ENCODE peak calls at places on chromosomes 12 and 14, in four cellular contexts. One of them, this sample, is unnamed.

GRCh38 chr12:11765421-11765816 is 115.9 kb downstream of the ETV6 start:
- DNase-seq in heart left ventricle: no peak
- DNase-seq in GM06990: no peak
- DNase-seq in fibroblast of lung: peak; percentile 19
- DNase-seq in this sample: no peak

GRCh38 chr14:104544362-104544761 is 35.2 kb upstream of the C14orf180 start:
- DNase-seq in heart left ventricle: peak; percentile 5
- DNase-seq in GM06990: no peak
- DNase-seq in fibroblast of lung: no peak
- DNase-seq in this sample: no peak

GRCh38 chr14:52025310-52025709 is 36.0 kb downstream of the RTRAF start:
- DNase-seq in heart left ventricle: no peak
- DNase-seq in GM06990: no peak
- DNase-seq in fibroblast of lung: peak; percentile 95
- DNase-seq in this sample: no peak

GRCh38 chr14:34372766-34373165 is 89.3 kb downstream of the SPTSSA start:
- DNase-seq in heart left ventricle: no peak
- DNase-seq in GM06990: no peak
- DNase-seq in fibroblast of lung: no peak
- DNase-seq in this sample: no peak

GRCh38 chr14:89416002-89416995 is 734 bp downstream of the FOXN3 start:
- DNase-seq in heart left ventricle: peak; percentile 98
- DNase-seq in GM06990: peak; percentile 100
- DNase-seq in fibroblast of lung: peak; percentile 98
- DNase-seq in this sample: peak; percentile 96

GRCh38 chr12:110254971-110255540 is 26.0 kb upstream of the ATP2A2 start:
- DNase-seq in heart left ventricle: no peak
- DNase-seq in GM06990: no peak
- DNase-seq in fibroblast of lung: no peak
- DNase-seq in this sample: no peak

GRCh38 chr12:88113871-88114270 is 28.0 kb downstream of the CEP290 start:
- DNase-seq in heart left ventricle: no peak
- DNase-seq in GM06990: no peak
- DNase-seq in fibroblast of lung: peak; percentile 31
- DNase-seq in this sample: no peak

GRCh38 chr12:129615001-129615400 is 288.8 kb downstream of the TMEM132D start:
- DNase-seq in heart left ventricle: no peak
- DNase-seq in GM06990: no peak
- DNase-seq in fibroblast of lung: no peak
- DNase-seq in this sample: no peak

GRCh38 chr12:40903040-40903439 is 210.8 kb downstream of the CNTN1 start:
- DNase-seq in heart left ventricle: no peak
- DNase-seq in GM06990: no peak
- DNase-seq in fibroblast of lung: no peak
- DNase-seq in this sample: no peak

GRCh38 chr12:29762637-29763300 is 21.0 kb downstream of the TMTC1 start:
- DNase-seq in heart left ventricle: peak; percentile 72
- DNase-seq in GM06990: no peak
- DNase-seq in fibroblast of lung: peak; percentile 70
- DNase-seq in this sample: no peak

GRCh38 chr14:26605602-26606001 is 7.8 kb upstream of the NOVA1 start:
- DNase-seq in heart left ventricle: no peak
- DNase-seq in GM06990: no peak
- DNase-seq in fibroblast of lung: no peak
- DNase-seq in this sample: no peak

GRCh38 chr14:37599527-37600368 is 4.3 kb downstream of the TTC6 start:
- DNase-seq in heart left ventricle: no peak
- DNase-seq in GM06990: no peak
- DNase-seq in fibroblast of lung: no peak
- DNase-seq in this sample: no peak

GRCh38 chr12:101256271-101256670 is 23.6 kb upstream of the UTP20 start:
- DNase-seq in heart left ventricle: no peak
- DNase-seq in GM06990: no peak
- DNase-seq in fibroblast of lung: no peak
- DNase-seq in this sample: no peak

GRCh38 chr12:121038861-121039654 is at the start of gene OASL:
- DNase-seq in heart left ventricle: peak; percentile 32
- DNase-seq in GM06990: peak; percentile 71
- DNase-seq in fibroblast of lung: peak; percentile 80
- DNase-seq in this sample: no peak

GRCh38 chr14:79861111-79861510 is 350.2 kb downstream of the DIO2 start:
- DNase-seq in heart left ventricle: no peak
- DNase-seq in GM06990: no peak
- DNase-seq in fibroblast of lung: no peak
- DNase-seq in this sample: no peak

GRCh38 chr14:31027847-31028246 is 1.7 kb upstream of the STRN3 start:
- DNase-seq in heart left ventricle: no peak
- DNase-seq in GM06990: no peak
- DNase-seq in fibroblast of lung: no peak
- DNase-seq in this sample: no peak

GRCh38 chr14:96847451-96847850 is 50.3 kb downstream of the VRK1 start:
- DNase-seq in heart left ventricle: no peak
- DNase-seq in GM06990: no peak
- DNase-seq in fibroblast of lung: no peak
- DNase-seq in this sample: no peak

GRCh38 chr12:124995200-124995961 is 1.9 kb downstream of the BRI3BP start:
- DNase-seq in heart left ventricle: no peak
- DNase-seq in GM06990: peak; percentile 41
- DNase-seq in fibroblast of lung: no peak
- DNase-seq in this sample: peak; percentile 83

GRCh38 chr12:57086951-57087688 is 1.8 kb upstream of the NAB2 start:
- DNase-seq in heart left ventricle: peak; percentile 94
- DNase-seq in GM06990: peak; percentile 91
- DNase-seq in fibroblast of lung: peak; percentile 89
- DNase-seq in this sample: peak; percentile 70

GRCh38 chr12:12947902-12948301 is 4.1 kb downstream of the GPRC5D start:
- DNase-seq in heart left ventricle: no peak
- DNase-seq in GM06990: no peak
- DNase-seq in fibroblast of lung: no peak
- DNase-seq in this sample: no peak

GRCh38 chr12:121364657-121365265 is 12.6 kb upstream of the ANAPC5 start:
- DNase-seq in heart left ventricle: no peak
- DNase-seq in GM06990: no peak
- DNase-seq in fibroblast of lung: no peak
- DNase-seq in this sample: no peak

GRCh38 chr14:104436047-104436531 is 143.5 kb upstream of the C14orf180 start:
- DNase-seq in heart left ventricle: peak; percentile 80
- DNase-seq in GM06990: no peak
- DNase-seq in fibroblast of lung: peak; percentile 37
- DNase-seq in this sample: no peak

GRCh38 chr12:132510111-132510724 is 20.3 kb downstream of the FBRSL1 start:
- DNase-seq in heart left ventricle: peak; percentile 62
- DNase-seq in GM06990: no peak
- DNase-seq in fibroblast of lung: no peak
- DNase-seq in this sample: no peak

GRCh38 chr14:82067221-82067620 is 533.6 kb upstream of the SEL1L start:
- DNase-seq in heart left ventricle: no peak
- DNase-seq in GM06990: no peak
- DNase-seq in fibroblast of lung: no peak
- DNase-seq in this sample: no peak

GRCh38 chr14:61077946-61078738 is 97.1 kb downstream of the SLC38A6 start:
- DNase-seq in heart left ventricle: no peak
- DNase-seq in GM06990: no peak
- DNase-seq in fibroblast of lung: no peak
- DNase-seq in this sample: no peak

GRCh38 chr12:97386133-97386581 is 76.4 kb upstream of the RMST start:
- DNase-seq in heart left ventricle: no peak
- DNase-seq in GM06990: no peak
- DNase-seq in fibroblast of lung: no peak
- DNase-seq in this sample: no peak

GRCh38 chr14:24274101-24274543 is 2.7 kb upstream of the RABGGTA start:
- DNase-seq in heart left ventricle: no peak
- DNase-seq in GM06990: peak; percentile 73
- DNase-seq in fibroblast of lung: no peak
- DNase-seq in this sample: peak; percentile 59

GRCh38 chr12:130768120-130768519 is 52.0 kb upstream of the RIMBP2 start:
- DNase-seq in heart left ventricle: no peak
- DNase-seq in GM06990: no peak
- DNase-seq in fibroblast of lung: no peak
- DNase-seq in this sample: no peak

GRCh38 chr14:63300854-63301253 is 17.9 kb downstream of the GPHB5 start:
- DNase-seq in heart left ventricle: no peak
- DNase-seq in GM06990: no peak
- DNase-seq in fibroblast of lung: no peak
- DNase-seq in this sample: no peak

GRCh38 chr14:80906946-80907345 is 34.6 kb downstream of the CEP128 start:
- DNase-seq in heart left ventricle: no peak
- DNase-seq in GM06990: no peak
- DNase-seq in fibroblast of lung: no peak
- DNase-seq in this sample: no peak

GRCh38 chr12:121484967-121485366 is 85.0 kb downstream of the RNF34 start:
- DNase-seq in heart left ventricle: no peak
- DNase-seq in GM06990: no peak
- DNase-seq in fibroblast of lung: no peak
- DNase-seq in this sample: no peak

GRCh38 chr12:13116259-13116658 is 12.8 kb upstream of the GSG1 start:
- DNase-seq in heart left ventricle: no peak
- DNase-seq in GM06990: no peak
- DNase-seq in fibroblast of lung: no peak
- DNase-seq in this sample: no peak

GRCh38 chr14:104735830-104736642 is 12.0 kb downstream of the ADSS1 start:
- DNase-seq in heart left ventricle: peak; percentile 96
- DNase-seq in GM06990: no peak
- DNase-seq in fibroblast of lung: peak; percentile 85
- DNase-seq in this sample: no peak

GRCh38 chr14:51828017-51828797 is 32.2 kb upstream of the GNG2 start:
- DNase-seq in heart left ventricle: peak; percentile 33
- DNase-seq in GM06990: peak; percentile 52
- DNase-seq in fibroblast of lung: peak; percentile 19
- DNase-seq in this sample: peak; percentile 31

GRCh38 chr14:70567791-70568190 is 32.7 kb downstream of the MED6 start:
- DNase-seq in heart left ventricle: no peak
- DNase-seq in GM06990: peak; percentile 30
- DNase-seq in fibroblast of lung: peak; percentile 28
- DNase-seq in this sample: peak; percentile 52

GRCh38 chr14:70563417-70563816 is 28.6 kb upstream of the ADAM20 start:
- DNase-seq in heart left ventricle: no peak
- DNase-seq in GM06990: no peak
- DNase-seq in fibroblast of lung: no peak
- DNase-seq in this sample: no peak

DNA sequence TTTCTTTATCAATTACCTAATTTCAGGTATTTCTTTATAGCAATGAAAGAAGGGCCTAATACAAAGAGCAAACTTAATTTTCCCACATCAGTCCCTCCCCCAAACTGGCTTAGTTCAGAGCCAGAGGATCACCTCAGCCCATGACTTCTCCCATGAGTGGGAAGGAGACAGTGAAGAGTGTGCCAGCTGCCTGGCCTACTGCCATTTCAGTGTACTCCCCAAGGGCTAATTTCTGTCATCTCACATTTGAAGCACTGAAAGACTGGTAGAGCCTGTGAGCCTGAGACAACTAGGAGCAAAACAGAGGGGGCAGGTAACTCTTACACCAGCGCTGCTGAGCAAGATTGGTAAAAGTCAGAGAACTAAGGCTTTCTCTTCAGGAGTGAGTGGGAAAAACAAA is 29.1 kb upstream of the ADAM20 start:
- DNase-seq in heart left ventricle: peak; percentile 55
- DNase-seq in GM06990: no peak
- DNase-seq in fibroblast of lung: no peak
- DNase-seq in this sample: no peak
- TF ChIP-seq CTCF in heart left ventricle: no peak
- TF ChIP-seq CTCF in GM06990: no peak
- TF ChIP-seq CTCF in fibroblast of lung: no peak
- TF ChIP-seq CTCF in this sample: no peak

GRCh38 chr14:32800320-32800719 is 138.4 kb upstream of the NPAS3 start:
- DNase-seq in heart left ventricle: no peak
- DNase-seq in GM06990: no peak
- DNase-seq in fibroblast of lung: no peak
- DNase-seq in this sample: no peak
- TF ChIP-seq CTCF in heart left ventricle: no peak
- TF ChIP-seq CTCF in GM06990: no peak
- TF ChIP-seq CTCF in fibroblast of lung: no peak
- TF ChIP-seq CTCF in this sample: no peak

GRCh38 chr14:67526676-67527459 is 6.2 kb upstream of the PLEKHH1 start:
- DNase-seq in heart left ventricle: peak; percentile 37
- DNase-seq in GM06990: peak; percentile 10
- DNase-seq in fibroblast of lung: peak; percentile 53
- DNase-seq in this sample: peak; percentile 53
- TF ChIP-seq CTCF in heart left ventricle: peak; percentile 68
- TF ChIP-seq CTCF in GM06990: peak; percentile 75
- TF ChIP-seq CTCF in fibroblast of lung: peak; percentile 68
- TF ChIP-seq CTCF in this sample: peak; percentile 95

DNA sequence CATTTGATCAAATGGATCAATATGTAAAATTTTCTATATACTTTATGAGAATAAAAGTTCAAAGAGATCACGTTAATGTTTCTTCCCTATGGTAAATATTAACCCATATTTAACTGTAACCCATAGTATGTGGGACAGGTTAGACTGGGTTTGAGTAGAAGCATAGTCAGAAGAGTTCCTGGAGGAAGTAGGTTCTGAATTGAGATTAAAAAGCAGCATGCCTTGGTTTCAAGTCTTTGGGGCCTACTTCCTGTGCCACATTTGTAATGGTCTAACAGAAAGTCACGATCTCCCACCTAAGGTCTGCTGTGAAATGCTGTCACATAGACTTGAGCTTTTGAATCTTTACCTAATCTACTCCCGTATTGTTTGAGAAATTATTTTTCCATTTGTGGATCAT is 63.8 kb downstream of the FIGNL2 start:
- DNase-seq in heart left ventricle: no peak
- DNase-seq in GM06990: no peak
- DNase-seq in fibroblast of lung: no peak
- DNase-seq in this sample: peak; percentile 13
- TF ChIP-seq CTCF in heart left ventricle: no peak
- TF ChIP-seq CTCF in GM06990: no peak
- TF ChIP-seq CTCF in fibroblast of lung: no peak
- TF ChIP-seq CTCF in this sample: no peak

DNA sequence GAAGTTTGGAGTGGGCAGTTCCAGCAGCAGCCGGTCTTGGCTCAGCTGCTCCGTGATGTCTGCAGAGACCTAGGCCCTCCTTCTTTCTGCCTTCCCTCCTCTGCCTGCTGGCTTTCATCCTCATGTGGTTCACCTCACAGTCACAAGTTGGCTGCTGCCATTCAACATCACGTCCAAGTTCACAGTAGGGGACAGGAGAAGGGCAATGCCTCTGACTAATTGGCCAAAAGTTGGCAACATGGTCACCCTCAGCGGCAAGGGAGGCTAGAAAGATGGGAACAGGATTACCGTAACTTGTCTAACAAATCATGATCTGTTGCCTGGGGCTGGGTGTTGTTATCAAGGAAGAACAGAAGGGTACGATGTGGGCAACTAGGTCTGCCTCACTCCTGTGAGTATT is 7.8 kb upstream of the CACNA2D4 start:
- DNase-seq in heart left ventricle: peak; percentile 78
- DNase-seq in GM06990: no peak
- DNase-seq in fibroblast of lung: no peak
- DNase-seq in this sample: no peak
- TF ChIP-seq CTCF in heart left ventricle: no peak
- TF ChIP-seq CTCF in GM06990: no peak
- TF ChIP-seq CTCF in fibroblast of lung: no peak
- TF ChIP-seq CTCF in this sample: no peak

This sample was measured in OCI-LY7.